ENCODE peak calls at places on chromosomes 11 and 22, in four cellular contexts. R, S, K and G are unnamed samples.

GRCh38 chr22:50256258-50256862 is 5.1 kb downstream of the MAPK12 start:
- DNase-seq in S (no peak), K (no peak), R (no peak), G (no peak)

GRCh38 chr22:22746061-22746962 is 101.9 kb downstream of the GGTLC2 start:
- DNase-seq in S (no peak), R (no peak), K (no peak), G (no peak)

GRCh38 chr22:37300551-37301017 is 18.3 kb downstream of the CYTH4 start:
- DNase-seq in R (no peak), S (no peak), K (no peak), G (no peak)

GRCh38 chr22:45757068-45757467 is 85.4 kb downstream of the ATXN10 start:
- DNase-seq in S (no peak), K (no peak), R (no peak), G (no peak)

GRCh38 chr22:21797444-21798221 is 62.0 kb upstream of the YPEL1 start:
- DNase-seq in K (no peak), S (no peak), R (no peak), G (no peak)

GRCh38 chr11:64874841-64875240 is 3.6 kb downstream of the EHD1 start:
- DNase-seq in S (no peak), K (no peak), R (no peak), G (no peak)

GRCh38 chr11:507727-508515 is 879 bp upstream of the RNH1 start:
- DNase-seq in S (no peak), K (no peak), R (no peak), G (no peak)

GRCh38 chr11:48044577-48044976 is 64.2 kb downstream of the PTPRJ start:
- DNase-seq in S (no peak), R (no peak), K (no peak), G (no peak)

GRCh38 chr11:27296406-27296994 is 66.5 kb downstream of the CCDC34 start:
- DNase-seq in R (peak), K (no peak), S (peak), G (peak)

GRCh38 chr11:71124127-71124526 is 128.2 kb downstream of the SHANK2 start:
- DNase-seq in R (no peak), S (no peak), K (no peak), G (no peak)

GRCh38 chr11:9039194-9039593 is 35.4 kb upstream of the NRIP3 start:
- DNase-seq in R (no peak), K (peak), S (no peak), G (no peak)

GRCh38 chr22:29243874-29244446 is 23.8 kb downstream of the RHBDD3 start:
- DNase-seq in S (no peak), R (no peak), K (no peak), G (no peak)

GRCh38 chr22:47337161-47337621 is 574.7 kb downstream of the TBC1D22A start:
- DNase-seq in K (no peak), R (no peak), S (peak), G (peak)

GRCh38 chr22:36131907-36132306 is 28.6 kb downstream of the APOL3 start:
- DNase-seq in K (no peak), R (no peak), S (no peak), G (no peak)

GRCh38 chr11:116882386-116882785 is 45.0 kb upstream of the APOA1 start:
- DNase-seq in R (no peak), K (no peak), S (no peak), G (no peak)

GRCh38 chr22:30335236-30335635 is 8.5 kb upstream of the TBC1D10A start:
- DNase-seq in K (no peak), S (no peak), R (no peak), G (no peak)

GRCh38 chr11:86686531-86686930 is 14.1 kb upstream of the ME3 start:
- DNase-seq in S (no peak), R (no peak), K (no peak), G (no peak)

GRCh38 chr11:119402470-119402869 is 20.5 kb downstream of the THY1 start:
- DNase-seq in S (no peak), R (no peak), K (no peak), G (no peak)

GRCh38 chr11:134515081-134515960 is 103.3 kb upstream of the B3GAT1 start:
- DNase-seq in S (no peak), K (no peak), R (no peak), G (no peak)

GRCh38 chr11:8080674-8081590 is at the start of gene TUB:
- DNase-seq in S (no peak), R (peak), K (no peak), G (no peak)

GRCh38 chr11:8566613-8567210 is 27.3 kb downstream of the STK33 start:
- DNase-seq in K (peak), R (peak), S (peak), G (peak)

GRCh38 chr11:26753738-26754504 is 32.1 kb upstream of the SLC5A12 start:
- DNase-seq in R (peak), S (peak), K (no peak), G (peak)

GRCh38 chr11:128455766-128456165 is 131.6 kb downstream of the ETS1 start:
- DNase-seq in S (no peak), R (peak), K (no peak), G (no peak)

GRCh38 chr11:30960387-30960992 is 374.3 kb upstream of the MPPED2 start:
- DNase-seq in S (peak), R (peak), K (no peak), G (no peak)

GRCh38 chr11:33001281-33001680 is 14.4 kb upstream of the DEPDC7 start:
- DNase-seq in S (no peak), K (no peak), R (no peak), G (no peak)

GRCh38 chr11:103525069-103525468 is 415.8 kb downstream of the DYNC2H1 start:
- DNase-seq in R (no peak), S (no peak), K (no peak), G (no peak)

GRCh38 chr22:29382575-29383328 is 5.6 kb downstream of the AP1B1 start:
- DNase-seq in R (no peak), K (no peak), S (no peak), G (peak)

GRCh38 chr11:84958295-84958694 is 668.8 kb downstream of the DLG2 start:
- DNase-seq in K (no peak), R (no peak), S (no peak), G (no peak)

GRCh38 chr22:32615874-32616564 is 141.4 kb downstream of the FBXO7 start:
- DNase-seq in S (peak), R (no peak), K (no peak), G (no peak)

GRCh38 chr11:69966583-69966835 is 111.6 kb upstream of the ANO1 start:
- DNase-seq in R (no peak), S (no peak), K (no peak), G (no peak)

GRCh38 chr11:44753965-44754645 is 27.3 kb downstream of the TSPAN18 start:
- DNase-seq in K (no peak), S (no peak), R (no peak), G (no peak)

GRCh38 chr22:45499746-45500145 is 2.9 kb upstream of the FBLN1 start:
- DNase-seq in R (no peak), S (no peak), K (no peak), G (no peak)

GRCh38 chr22:18110194-18110943 is at the start of gene TUBA8:
- DNase-seq in S (no peak), K (no peak), R (peak), G (no peak)

GRCh38 chr22:50114221-50114981 is 24.6 kb downstream of the MOV10L1 start:
- DNase-seq in R (peak), S (no peak), K (no peak), G (no peak)

GRCh38 chr11:35277827-35278226 is 138.9 kb downstream of the CD44 start:
- DNase-seq in K (no peak), S (no peak), R (no peak), G (no peak)
- TF ChIP-seq NFIC in K (no peak), S (no peak), R (no peak), G (no peak)

DNA sequence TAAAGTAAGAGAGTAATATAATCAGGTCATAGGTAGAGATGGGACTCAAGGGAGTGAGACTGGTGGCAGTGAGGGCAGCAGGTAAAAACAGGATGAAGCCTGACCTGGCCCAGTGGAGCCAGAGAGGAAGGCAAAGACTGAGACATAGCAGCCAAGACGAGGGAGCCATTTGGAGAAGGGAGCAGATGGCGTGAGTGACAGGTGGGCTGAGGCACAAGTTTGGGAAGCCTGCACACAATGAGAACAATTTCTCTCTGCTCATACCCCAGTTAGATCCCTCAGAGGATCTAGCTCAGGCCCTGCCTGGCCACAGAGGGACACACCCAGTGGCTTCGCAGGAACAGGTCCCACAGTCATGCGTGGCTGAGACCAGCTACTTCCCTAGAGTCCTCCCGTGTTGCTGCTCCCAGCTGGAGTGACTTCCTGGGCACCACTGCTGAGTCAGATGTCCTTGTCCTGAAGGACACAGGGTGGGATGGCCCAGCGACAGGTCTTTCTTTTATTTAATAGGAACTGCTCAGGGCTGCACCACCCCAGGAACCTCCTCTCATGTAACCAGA is 33.3 kb upstream of the LYVE1 start:
- DNase-seq in R (no peak), K (no peak), S (no peak), G (no peak)
- TF ChIP-seq POLR2AphosphoS5 in R (no peak), K (no peak), S (no peak), G (no peak)

GRCh38 chr11:100235085-100235484 is 452.0 kb upstream of the ARHGAP42 start:
- DNase-seq in S (no peak), R (no peak), K (no peak), G (no peak)

DNA sequence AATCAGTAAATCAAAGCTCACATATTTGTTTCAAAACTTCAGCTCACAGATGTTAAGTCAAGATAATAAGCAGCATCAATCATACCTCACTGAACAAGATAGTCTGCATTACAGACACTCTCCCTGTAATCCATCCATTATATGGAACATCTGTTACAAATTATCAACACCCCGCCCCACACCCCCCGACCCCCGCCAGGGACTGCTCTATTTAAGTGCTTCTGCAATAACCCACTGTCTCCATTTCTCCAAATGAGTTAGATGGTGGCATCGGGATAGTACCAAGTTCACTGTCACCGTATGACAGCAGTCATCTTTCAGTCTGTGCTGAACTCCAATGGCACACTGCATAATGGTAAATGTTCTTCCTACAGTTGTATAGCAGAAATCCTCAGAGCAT is 447.0 kb upstream of the ARHGAP42 start:
- DNase-seq in R (no peak), K (no peak), S (no peak), G (no peak)
- TF ChIP-seq NFIC in R (no peak), K (no peak), S (no peak), G (no peak)

GRCh38 chr22:28105396-28105795 is 186.3 kb upstream of the PITPNB start:
- DNase-seq in K (no peak), S (no peak), R (peak), G (no peak)

GRCh38 chr22:28106601-28107000 is 187.5 kb upstream of the PITPNB start:
- DNase-seq in R (no peak), S (no peak), K (no peak), G (no peak)

GRCh38 chr22:28105988-28106387 is 186.9 kb upstream of the PITPNB start:
- DNase-seq in K (no peak), R (no peak), S (no peak), G (no peak)

GRCh38 chr22:28103596-28103995 is 184.5 kb upstream of the PITPNB start:
- DNase-seq in R (no peak), K (no peak), S (no peak), G (no peak)

GRCh38 chr22:28102413-28102812 is 183.4 kb upstream of the PITPNB start:
- DNase-seq in S (no peak), R (no peak), K (no peak), G (no peak)
- TF ChIP-seq POLR2AphosphoS5 in S (no peak), R (no peak), K (no peak), G (no peak)

DNA sequence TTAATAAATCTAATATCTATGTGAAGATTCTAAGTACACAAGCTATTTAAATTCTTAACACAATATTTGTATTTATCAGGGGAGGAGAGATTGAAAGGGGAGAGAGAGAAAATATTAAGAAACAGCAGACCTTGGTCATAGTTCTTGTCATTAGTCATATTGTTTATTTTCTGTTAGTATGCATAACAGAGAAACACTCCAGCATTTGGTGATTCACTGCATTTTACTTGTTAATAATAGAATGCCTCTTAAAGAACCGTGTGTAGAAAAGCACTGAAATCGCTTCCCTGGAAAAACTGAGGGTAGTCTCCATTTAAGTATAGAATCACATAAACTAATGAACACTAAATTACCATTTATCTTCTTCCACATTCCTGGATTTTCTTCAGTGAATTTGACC is 122.7 kb upstream of the TRPC6 start:
- DNase-seq in R (no peak), S (no peak), K (no peak), G (no peak)
- TF ChIP-seq NFIC in R (no peak), S (no peak), K (no peak), G (no peak)